ENCODE peak calls at places on chromosomes 11 and 22, in ten cellular contexts. D, L, B, N, K, U, H, F, W and R are unnamed samples.

GRCh38 chr11:118663381-118663780 is 16.1 kb downstream of the TREH start:
- DNase-seq in U (no peak), H (no peak), W (no peak), N (no peak), D (no peak), B (no peak), F (peak; percentile 14), K (no peak), L (no peak), R (no peak)

GRCh38 chr11:72776117-72776843 is 17.6 kb downstream of the STARD10 start:
- DNase-seq in W (no peak), N (no peak), F (no peak), H (no peak), D (no peak), U (no peak), B (no peak), K (no peak), L (no peak), R (no peak)

GRCh38 chr11:2271327-2272240 is 1.2 kb upstream of the ASCL2 start:
- DNase-seq in D (no peak), K (no peak), N (no peak), U (no peak), W (peak; percentile 24), H (no peak), L (no peak), F (no peak), B (peak; percentile 78), R (no peak)

GRCh38 chr11:35318977-35319925 is 100.1 kb downstream of the SLC1A2 start:
- DNase-seq in F (peak; percentile 72), L (no peak), D (no peak), H (no peak), W (no peak), N (no peak), B (no peak), U (no peak), K (no peak), R (no peak)

GRCh38 chr11:69497221-69497787 is 15.8 kb downstream of the LINC01488 start:
- DNase-seq in K (peak; percentile 64), W (peak; percentile 89), B (no peak), D (peak; percentile 94), F (peak; percentile 97), U (peak; percentile 73), H (peak; percentile 89), N (peak; percentile 83), L (no peak), R (peak; percentile 97)

GRCh38 chr22:38981659-38982007 is 514 bp upstream of the APOBEC3B start:
- DNase-seq in H (no peak), K (no peak), D (no peak), U (no peak), F (no peak), N (no peak), B (no peak), L (no peak), W (no peak), R (no peak)

GRCh38 chr11:123188508-123189165 is 6.4 kb downstream of the CLMP start:
- DNase-seq in K (peak; percentile 68), F (peak; percentile 86), U (no peak), D (peak; percentile 100), H (no peak), W (no peak), N (no peak), L (no peak), B (no peak), R (peak; percentile 88)

GRCh38 chr11:109033627-109034340 is 368.9 kb downstream of the DDX10 start:
- DNase-seq in W (no peak), N (no peak), L (no peak), D (peak; percentile 97), U (no peak), B (peak; percentile 17), F (peak; percentile 99), K (peak; percentile 65), H (no peak), R (peak; percentile 99)

GRCh38 chr11:118661425-118662301 is 17.8 kb downstream of the TREH start:
- DNase-seq in U (no peak), K (no peak), B (no peak), L (no peak), W (no peak), D (no peak), H (no peak), F (no peak), N (no peak), R (no peak)

GRCh38 chr11:104343578-104343977 is 179.6 kb upstream of the PDGFD start:
- DNase-seq in H (no peak), L (peak; percentile 5), B (no peak), D (peak; percentile 11), K (peak; percentile 7), F (no peak), U (no peak), W (no peak), N (peak; percentile 17), R (no peak)

GRCh38 chr11:124872280-124872679 is 7.0 kb downstream of the ROBO3 start:
- DNase-seq in L (no peak), B (no peak), K (no peak), N (no peak), D (no peak), F (no peak), H (no peak), W (no peak), U (no peak), R (no peak)

DNA sequence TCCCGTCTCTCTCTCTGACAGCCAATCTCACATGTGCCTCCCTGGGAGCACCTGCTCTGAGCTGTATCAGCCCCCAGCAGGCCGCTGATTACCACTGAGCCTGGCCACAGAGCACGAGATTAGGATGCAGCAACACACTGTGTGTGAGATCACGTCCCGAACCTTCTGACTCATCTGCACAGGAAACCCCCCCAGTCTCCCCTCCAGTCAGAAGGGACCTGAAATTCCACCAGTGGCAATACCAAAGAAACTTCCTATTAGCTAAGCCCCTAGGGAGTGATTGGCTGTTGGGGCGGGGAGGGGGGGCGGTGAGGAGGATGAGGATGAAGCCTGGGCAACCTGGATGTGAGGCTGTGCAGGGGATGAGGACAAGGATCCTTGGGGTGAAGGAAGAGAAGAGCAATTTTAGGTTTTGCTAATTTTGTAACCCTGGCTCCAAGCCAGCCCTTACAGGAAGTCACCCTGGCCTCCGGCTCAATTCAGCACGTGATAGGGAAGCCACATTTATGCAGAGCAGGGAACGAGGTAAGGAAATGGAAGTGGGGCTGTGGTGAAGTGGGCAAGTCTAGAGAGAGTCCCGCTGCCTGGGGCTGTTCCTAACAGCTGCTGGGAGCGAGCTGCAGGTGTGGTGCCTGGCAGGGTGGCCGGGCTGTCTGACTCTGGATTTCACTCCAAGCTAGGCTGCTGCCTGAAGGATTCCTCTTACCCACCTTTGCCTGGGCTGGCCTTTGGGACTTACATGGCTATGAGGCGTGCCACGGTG is 1.9 kb downstream of the SLC43A3 start:
- DNase-seq in N (no peak), K (peak; percentile 81), D (peak; percentile 95), F (peak; percentile 84), U (peak; percentile 53), H (peak; percentile 61), B (peak; percentile 95), L (peak; percentile 55), W (peak; percentile 71), R (peak; percentile 89)
- H3K4me3 ChIP-seq in N (no peak overlapping the region), K (no peak overlapping the region), D (peak overlapping the region; percentile 49), F (no peak overlapping the region), U (peak overlapping the region; percentile 16), H (peak overlapping the region; percentile 72), B (peak overlapping the region; percentile 60), L (peak overlapping the region; percentile 75), W (no peak overlapping the region), R (peak overlapping the region; percentile 26)

DNA sequence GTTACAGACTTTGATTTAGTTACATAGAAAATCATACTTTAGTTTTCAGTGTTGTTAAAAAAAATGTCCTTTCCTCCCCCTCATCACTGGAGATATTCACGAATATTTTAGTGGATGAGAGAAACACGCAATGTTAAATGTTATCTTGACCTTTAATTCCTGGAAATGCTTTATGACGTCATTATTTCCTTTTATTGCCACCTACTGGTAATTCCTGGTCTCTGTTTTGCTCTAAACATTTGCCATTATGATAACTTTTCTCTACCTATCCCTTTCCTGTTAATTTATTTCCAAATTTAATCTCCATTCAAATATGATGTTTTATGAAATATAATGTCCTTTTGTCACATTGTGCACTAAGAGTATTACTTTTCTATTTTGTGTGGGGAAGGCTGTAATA is 770.6 kb downstream of the FAM181B start:
- DNase-seq in L (peak; percentile 30), D (peak; percentile 20), K (no peak), N (peak; percentile 4), B (no peak), W (no peak), U (no peak), H (no peak), F (no peak), R (peak; percentile 23)
- TF ChIP-seq CTCF in L (peak; percentile 77), D (peak; percentile 34), K (peak; percentile 52), N (no peak), B (no peak), W (no peak), U (no peak), H (no peak), F (peak; percentile 20), R (no peak)

DNA sequence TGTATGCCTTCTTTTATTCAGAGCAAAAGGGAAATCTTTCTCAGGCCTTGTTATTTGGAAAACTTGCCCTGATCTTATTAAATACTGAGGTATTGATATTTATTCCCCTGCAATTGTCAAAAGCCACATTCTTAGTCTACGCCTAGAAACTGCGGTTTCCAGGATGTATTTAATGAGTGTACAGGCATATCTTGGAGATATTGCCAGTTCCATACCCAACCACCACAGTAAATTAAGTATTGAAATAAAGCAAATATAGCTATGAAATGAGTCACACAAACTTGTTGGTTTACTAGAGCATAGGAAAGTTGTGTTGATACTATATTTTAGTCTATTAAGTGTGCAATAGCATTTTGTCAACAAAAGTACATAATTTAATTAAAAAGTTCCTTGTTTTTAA is 152.7 kb upstream of the CCDC179 start:
- DNase-seq in W (no peak), D (no peak), H (no peak), L (no peak), U (no peak), F (no peak), K (no peak), N (no peak), B (no peak), R (no peak)
- H3K4me3 ChIP-seq in W (no peak overlapping the region), D (no peak overlapping the region), H (no peak overlapping the region), L (no peak overlapping the region), U (no peak overlapping the region), F (no peak overlapping the region), K (no peak overlapping the region), N (no peak overlapping the region), B (no peak overlapping the region), R (no peak overlapping the region)

GRCh38 chr11:4084406-4084805 is 10.2 kb upstream of the RRM1 start:
- DNase-seq in L (no peak), N (no peak), F (no peak), W (no peak), K (no peak), H (no peak), U (no peak), D (no peak), B (peak; percentile 60), R (no peak)

GRCh38 chr11:4090258-4090657 is 4.3 kb upstream of the RRM1 start:
- DNase-seq in H (no peak), D (no peak), K (no peak), W (no peak), N (no peak), L (no peak), U (no peak), B (no peak), F (no peak), R (no peak)

GRCh38 chr11:4086584-4087353 is 7.8 kb upstream of the RRM1 start:
- DNase-seq in H (no peak), L (no peak), B (no peak), U (no peak), W (no peak), F (no peak), K (no peak), D (no peak), N (no peak), R (no peak)

GRCh38 chr11:4085575-4085974 is 9.0 kb upstream of the RRM1 start:
- DNase-seq in B (no peak), K (no peak), L (no peak), U (no peak), W (no peak), H (no peak), D (no peak), F (no peak), N (no peak), R (no peak)

GRCh38 chr11:4087551-4087950 is 7.0 kb upstream of the RRM1 start:
- DNase-seq in F (peak; percentile 39), B (no peak), L (no peak), D (no peak), N (no peak), W (no peak), H (no peak), K (no peak), U (no peak), R (no peak)
- TF ChIP-seq CTCF in F (peak; percentile 38), B (no peak), L (no peak), D (peak; percentile 18), N (no peak), W (no peak), H (no peak), K (peak; percentile 12), U (no peak), R (peak; percentile 26)